ENCODE peak calls at places on chromosomes 7 and 10, in eight cellular contexts. Y, S, R, N, P, B, H and X are unnamed samples.
A peak's percentile ranks its signal among the peaks of the same experiment; 100 is the strongest.

GRCh38 chr10:122251459-122252255 is 19.4 kb upstream of the BTBD16 start:
- DNase-seq in Y (no peak), S (no peak), R (no peak), N (no peak), P (no peak), B (no peak), H (no peak), X (no peak)

GRCh38 chr10:111084346-111085255 is 7.8 kb downstream of the ADRA2A start:
- DNase-seq in Y (no peak), S (no peak), R (no peak), N (no peak), P (no peak), B (no peak), H (no peak), X (no peak)

GRCh38 chr10:118034755-118035154 is 12.0 kb downstream of the RAB11FIP2 start:
- DNase-seq in Y (no peak), S (no peak), R (no peak), N (no peak), P (no peak), B (no peak), H (no peak), X (no peak)

GRCh38 chr10:4280481-4281206 is 495.6 kb upstream of the KLF6 start:
- DNase-seq in Y (no peak), S (no peak), R (peak; percentile 14), N (no peak), P (no peak), B (no peak), H (no peak), X (no peak)

GRCh38 chr7:99267530-99268360 is 4.9 kb upstream of the MYH16 start:
- DNase-seq in Y (no peak), S (no peak), R (peak; percentile 94), N (peak; percentile 85), P (no peak), B (peak; percentile 31), H (no peak), X (peak; percentile 78)

GRCh38 chr7:82677493-82677892 is 233.9 kb upstream of the CACNA2D1 start:
- DNase-seq in Y (no peak), S (peak; percentile 3), R (no peak), N (no peak), P (no peak), B (no peak), H (no peak), X (no peak)

GRCh38 chr10:17585001-17585400 is 32.2 kb downstream of the HACD1 start:
- DNase-seq in Y (no peak), S (peak; percentile 4), R (no peak), N (no peak), P (no peak), B (no peak), H (no peak), X (no peak)

GRCh38 chr7:99029481-99030144 is 114.3 kb downstream of the SMURF1 start:
- DNase-seq in Y (no peak), S (no peak), R (no peak), N (no peak), P (no peak), B (no peak), H (no peak), X (no peak)

GRCh38 chr7:37311282-37311868 is 137.3 kb downstream of the ELMO1 start:
- DNase-seq in Y (no peak), S (no peak), R (no peak), N (no peak), P (no peak), B (no peak), H (no peak), X (no peak)

GRCh38 chr10:112562803-112563663 is 116.0 kb downstream of the VTI1A start:
- DNase-seq in Y (peak; percentile 31), S (no peak), R (no peak), N (peak; percentile 97), P (no peak), B (no peak), H (no peak), X (no peak)

GRCh38 chr7:132180481-132180880 is 395.8 kb downstream of the PLXNA4 start:
- DNase-seq in Y (no peak), S (no peak), R (no peak), N (no peak), P (no peak), B (no peak), H (no peak), X (no peak)

GRCh38 chr7:17994079-17994478 is 33.6 kb downstream of the PRPS1L1 start:
- DNase-seq in Y (no peak), S (no peak), R (no peak), N (no peak), P (no peak), B (no peak), H (no peak), X (no peak)

GRCh38 chr10:86443936-86444335 is 77.3 kb upstream of the GRID1 start:
- DNase-seq in Y (no peak), S (no peak), R (no peak), N (no peak), P (no peak), B (no peak), H (no peak), X (no peak)

GRCh38 chr10:107103174-107104025 is 61.1 kb downstream of the SORCS1 start:
- DNase-seq in Y (peak; percentile 28), S (peak; percentile 73), R (no peak), N (no peak), P (no peak), B (no peak), H (no peak), X (peak; percentile 2)

GRCh38 chr10:7915923-7916322 is 97.6 kb downstream of the TAF3 start:
- DNase-seq in Y (no peak), S (no peak), R (no peak), N (no peak), P (no peak), B (no peak), H (no peak), X (no peak)

GRCh38 chr7:96219382-96220130 is 102.3 kb downstream of the SLC25A13 start:
- DNase-seq in Y (no peak), S (no peak), R (peak; percentile 81), N (no peak), P (no peak), B (no peak), H (no peak), X (no peak)

GRCh38 chr7:81284576-81284975 is 365.7 kb upstream of the SEMA3C start:
- DNase-seq in Y (no peak), S (no peak), R (peak; percentile 22), N (no peak), P (no peak), B (no peak), H (no peak), X (no peak)

GRCh38 chr10:116113721-116114501 is 159.1 kb downstream of the GFRA1 start:
- DNase-seq in Y (no peak), S (no peak), R (peak; percentile 24), N (no peak), P (no peak), B (no peak), H (no peak), X (no peak)

GRCh38 chr7:84161398-84161797 is 33.2 kb downstream of the SEMA3A start:
- DNase-seq in Y (no peak), S (no peak), R (no peak), N (no peak), P (no peak), B (no peak), H (no peak), X (no peak)

GRCh38 chr10:90592903-90593302 is 264.9 kb downstream of the HTR7 start:
- DNase-seq in Y (peak; percentile 83), S (peak; percentile 82), R (peak; percentile 85), N (peak; percentile 42), P (no peak), B (peak; percentile 6), H (peak; percentile 19), X (peak; percentile 17)

GRCh38 chr10:105024184-105024583 is 383.1 kb downstream of the SORCS3 start:
- DNase-seq in Y (peak; percentile 18), S (peak; percentile 1), R (no peak), N (no peak), P (no peak), B (no peak), H (no peak), X (no peak)
- H3K27ac ChIP-seq in Y (no peak overlapping the region), S (no peak overlapping the region), R (no peak overlapping the region), N (no peak overlapping the region), P (no peak overlapping the region), B (no peak overlapping the region), H (no peak overlapping the region), X (no peak overlapping the region)

GRCh38 chr10:11853468-11853867 is 30.3 kb downstream of the PROSER2 start:
- DNase-seq in Y (no peak), S (no peak), R (no peak), N (no peak), P (no peak), B (no peak), H (no peak), X (no peak)
- TF ChIP-seq CTCF in Y (peak; percentile 29), S (no peak), R (no peak), N (peak; percentile 35), P (no peak), B (no peak), H (no peak), X (no peak)

GRCh38 chr7:41224063-41224763 is 478.7 kb downstream of the INHBA start:
- DNase-seq in Y (no peak), S (no peak), R (peak; percentile 95), N (no peak), P (no peak), B (no peak), H (no peak), X (no peak)
- H3K27ac ChIP-seq in Y (no peak overlapping the region), S (no peak overlapping the region), R (no peak overlapping the region), N (no peak overlapping the region), P (no peak overlapping the region), B (no peak overlapping the region), H (no peak overlapping the region), X (no peak overlapping the region)

GRCh38 chr7:50351267-50351666 is 46.8 kb downstream of the IKZF1 start:
- DNase-seq in Y (no peak), S (no peak), R (no peak), N (no peak), P (no peak), B (no peak), H (no peak), X (no peak)
- TF ChIP-seq CTCF in Y (no peak), S (no peak), R (no peak), N (no peak), P (no peak), B (no peak), H (no peak), X (no peak)

DNA sequence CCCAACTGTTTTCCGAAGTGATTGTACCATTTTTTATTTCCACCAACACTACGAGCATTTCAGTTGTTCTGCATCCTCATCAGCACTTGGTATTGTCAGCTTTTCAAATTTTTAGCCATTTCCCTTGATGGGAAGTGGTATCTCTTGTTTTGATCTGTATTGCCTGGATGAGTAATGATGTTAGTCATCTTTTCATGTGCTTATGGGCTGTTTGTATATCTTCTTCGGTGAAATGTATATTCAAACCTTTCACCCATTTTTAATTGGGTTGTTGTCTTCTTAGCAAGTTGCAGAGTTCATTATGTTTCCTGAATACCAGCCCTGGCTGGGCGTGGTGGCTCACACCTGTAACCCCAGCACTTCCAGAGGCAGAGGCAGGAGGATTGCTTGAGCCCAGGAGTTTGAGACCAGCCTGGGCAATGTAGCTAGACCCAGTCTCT is 22.1 kb downstream of the CLIP2 start:
- DNase-seq in Y (no peak), S (no peak), R (peak; percentile 71), N (no peak), P (no peak), B (no peak), H (no peak), X (no peak)
- H3K27ac ChIP-seq in Y (no peak overlapping the region), S (no peak overlapping the region), R (peak overlapping the region; percentile 98), N (no peak overlapping the region), P (no peak overlapping the region), B (no peak overlapping the region), H (no peak overlapping the region), X (no peak overlapping the region)